ENCODE peak calls at places on chromosomes 1 and 21, in eight cellular contexts. B is A549, P is testis, L is right lobe of liver, Z is GM12878, I is sigmoid colon, Y is prostate gland, C is adrenal gland. M is an unnamed sample. For H3K4me1, the result is how much of the 10 kb centered on the place peaks cover.

GRCh38 chr1:227429447-227430359 is 111.4 kb upstream of the CDC42BPA start:
- DNase-seq in P (no peak), I (no peak), C (no peak), Z (no peak), Y (no peak), L (no peak), B (no peak), M (no peak)

GRCh38 chr1:51592711-51593110 is 24.2 kb upstream of the OSBPL9 start:
- DNase-seq in Y (no peak), I (no peak), L (no peak), Z (no peak), B (no peak), P (no peak), C (no peak), M (no peak)

GRCh38 chr1:15575549-15576150 is 9.2 kb downstream of the AGMAT start:
- DNase-seq in Y (no peak), L (no peak), I (no peak), C (no peak), Z (no peak), B (no peak), P (no peak), M (no peak)

GRCh38 chr1:32861904-32862698 is 8.6 kb downstream of the FNDC5 start:
- DNase-seq in B (no peak), L (no peak), P (no peak), C (no peak), I (no peak), Z (no peak), Y (no peak), M (no peak)

GRCh38 chr1:93585059-93585966 is 96.3 kb downstream of the BCAR3 start:
- DNase-seq in B (no peak), I (peak), P (peak), Z (no peak), L (peak), C (peak), Y (peak), M (peak)

GRCh38 chr1:174626031-174627020 is 178.6 kb downstream of the GPR52 start:
- DNase-seq in I (no peak), Z (no peak), L (no peak), P (no peak), Y (no peak), C (no peak), B (no peak), M (no peak)

GRCh38 chr1:87928623-87929022 is 599.9 kb downstream of the LMO4 start:
- DNase-seq in P (no peak), Y (no peak), B (no peak), C (no peak), L (no peak), I (no peak), Z (no peak), M (no peak)

GRCh38 chr1:214213136-214213535 is 67.8 kb upstream of the SMYD2 start:
- DNase-seq in Y (no peak), I (no peak), C (no peak), Z (no peak), L (no peak), B (peak), P (no peak), M (no peak)

GRCh38 chr21:16117851-16118592 is 388.2 kb downstream of the USP25 start:
- DNase-seq in Y (no peak), C (no peak), I (no peak), B (no peak), L (no peak), Z (no peak), P (no peak), M (no peak)

GRCh38 chr1:89986020-89986419 is 8.9 kb upstream of the ZNF326 start:
- DNase-seq in Z (no peak), L (no peak), Y (no peak), I (no peak), P (no peak), C (no peak), B (no peak), M (no peak)

GRCh38 chr1:88035578-88035977 is 648.5 kb upstream of the PKN2 start:
- DNase-seq in Z (no peak), C (no peak), L (no peak), Y (no peak), I (no peak), B (no peak), P (no peak), M (no peak)

GRCh38 chr1:105591681-105592080 is 1464.8 kb upstream of the PRMT6 start:
- DNase-seq in Y (no peak), L (no peak), C (no peak), I (no peak), B (no peak), Z (no peak), P (no peak), M (no peak)

GRCh38 chr1:109636201-109636952 is 16.7 kb downstream of the AMPD2 start:
- DNase-seq in I (peak), Y (no peak), L (no peak), C (peak), Z (no peak), P (no peak), B (no peak), M (no peak)

GRCh38 chr1:22972063-22972405 is 632 bp downstream of the LACTBL1 start:
- DNase-seq in C (no peak), I (no peak), B (no peak), Y (no peak), L (no peak), Z (no peak), P (no peak), M (no peak)

GRCh38 chr21:36403713-36404112 is 18.5 kb downstream of the CHAF1B start:
- DNase-seq in C (no peak), B (no peak), L (no peak), P (no peak), Z (no peak), Y (no peak), I (no peak), M (no peak)

GRCh38 chr1:155555915-155556314 is 6.7 kb downstream of the ASH1L start:
- DNase-seq in B (no peak), I (no peak), P (no peak), C (no peak), L (no peak), Z (no peak), Y (no peak), M (no peak)

GRCh38 chr1:39977202-39977601 is 22.3 kb downstream of the MFSD2A start:
- DNase-seq in P (no peak), L (no peak), Y (no peak), Z (no peak), B (no peak), C (no peak), I (no peak), M (no peak)
- H3K4me1 ChIP-seq in P (under half), L (under half), Y (under half), Z (under half), B (under half), C (under half), I (under half), M (under half)

DNA sequence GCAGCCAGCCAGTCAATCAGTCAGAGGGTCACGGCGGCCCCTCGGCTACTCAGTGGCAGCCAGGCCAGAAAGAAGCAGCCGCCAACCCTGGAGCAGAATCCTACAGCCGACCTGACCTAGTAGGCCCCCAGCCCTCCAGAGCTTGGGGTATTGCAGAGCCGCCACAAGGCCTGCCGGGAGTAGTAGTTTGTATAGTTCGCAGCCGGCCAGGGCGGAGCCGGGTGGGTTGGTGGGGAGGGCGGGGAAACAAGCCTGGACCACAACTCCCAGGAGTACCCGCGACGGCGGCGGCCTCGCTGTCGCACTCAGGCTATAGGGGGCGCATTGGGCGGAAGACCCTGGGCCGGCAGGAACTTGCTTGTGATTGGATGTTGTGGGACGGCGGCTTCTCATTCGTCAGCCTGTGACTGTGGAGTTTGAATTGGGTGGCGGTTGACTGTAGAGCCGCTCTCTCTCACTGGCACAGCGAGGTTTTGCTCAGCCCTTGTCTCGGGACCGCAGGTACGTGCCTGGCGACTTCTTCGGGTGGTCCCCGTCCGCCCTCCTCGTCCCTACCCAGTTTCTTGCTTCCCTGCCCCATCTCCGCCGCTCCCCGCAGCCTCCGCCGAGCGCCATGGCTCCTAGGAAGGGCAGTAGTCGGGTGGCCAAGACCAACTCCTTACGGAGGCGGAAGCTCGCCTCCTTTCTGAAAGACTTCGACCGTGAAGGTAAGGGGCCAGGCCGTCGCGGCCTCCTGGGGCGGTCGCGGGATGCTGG is at the start of gene CDCA8:
- DNase-seq in Z (peak), L (peak), I (peak), Y (peak), C (peak), P (peak), B (peak), M (peak)
- H3K27ac ChIP-seq in Z (peak), L (peak), I (peak), Y (peak), C (peak), P (peak), B (peak), M (peak)

GRCh38 chr1:169060010-169060722 is 46.3 kb upstream of the ATP1B1 start:
- DNase-seq in Z (no peak), Y (no peak), C (no peak), B (peak), I (no peak), P (no peak), L (no peak), M (no peak)
- TF ChIP-seq POLR2A in Z (no peak), Y (no peak), C (no peak), B (no peak), I (no peak), P (no peak), L (no peak), M (no peak)

DNA sequence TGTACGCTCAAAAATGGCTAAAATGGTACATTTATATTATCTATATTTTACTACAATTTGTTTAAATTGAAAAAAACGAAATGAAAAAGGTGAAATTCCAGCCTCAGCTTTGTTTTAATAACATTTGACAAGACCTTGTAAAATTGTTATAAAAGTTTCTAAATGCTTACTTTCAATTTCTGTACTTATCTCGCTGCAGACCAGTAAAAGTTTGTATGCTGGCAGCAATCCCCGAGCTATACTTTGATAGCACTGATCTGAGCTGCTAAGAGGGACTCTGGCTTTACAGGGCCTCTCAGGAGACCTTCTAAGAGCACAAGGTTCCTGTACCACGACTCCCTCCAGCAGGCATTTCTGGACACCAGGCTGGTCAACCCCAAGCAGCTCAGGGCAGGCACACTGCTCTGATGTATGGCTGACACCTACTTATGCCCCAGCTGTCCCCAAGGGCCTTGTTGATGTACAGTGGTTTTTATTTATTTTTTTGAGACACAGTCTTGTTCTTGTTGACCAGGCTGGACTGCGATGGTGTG is 13.1 kb downstream of the STMN1 start:
- DNase-seq in Z (no peak), C (no peak), I (peak), Y (no peak), L (no peak), B (no peak), P (peak), M (no peak)
- H3K4me1 ChIP-seq in Z (under half), C (under half), I (under half), Y (under half), L (under half), B (half or more), P (half or more), M (under half)

M was measured in heart left ventricle.